ENCODE peak calls at places on chromosomes 3 and 15, in four cellular contexts. Q is K562, L is GM12878, D is IMR-90. G is an unnamed sample. For H3K27me3, the result is how much of the 10 kb centered on the place peaks cover.

GRCh38 chr3:11634081-11634635 is 9.6 kb downstream of the VGLL4 start:
- DNase-seq in Q (no peak), L (no peak), D (no peak), G (peak)

GRCh38 chr3:81799403-81799802 is 38.0 kb upstream of the GBE1 start:
- DNase-seq in Q (no peak), L (no peak), D (no peak), G (no peak)

GRCh38 chr15:85730001-85730820 is 64.5 kb downstream of the KLHL25 start:
- DNase-seq in Q (peak), L (no peak), D (peak), G (peak)

GRCh38 chr3:72533584-72534473 is 314.4 kb downstream of the SHQ1 start:
- DNase-seq in Q (no peak), L (no peak), D (no peak), G (no peak)

GRCh38 chr3:17140670-17141505 is 256.1 kb downstream of the PLCL2 start:
- DNase-seq in Q (no peak), L (no peak), D (no peak), G (no peak)

GRCh38 chr15:87144775-87145174 is 1065.1 kb downstream of the AGBL1 start:
- DNase-seq in Q (no peak), L (no peak), D (peak), G (no peak)

GRCh38 chr3:131795382-131796085 is 239.3 kb downstream of the CPNE4 start:
- DNase-seq in Q (peak), L (no peak), D (no peak), G (no peak)

GRCh38 chr3:141405025-141405424 is 36.7 kb downstream of the ZBTB38 start:
- DNase-seq in Q (no peak), L (no peak), D (peak), G (peak)

GRCh38 chr3:196502775-196503181 is 790 bp downstream of the RNF168 start:
- DNase-seq in Q (peak), L (no peak), D (peak), G (peak)

GRCh38 chr3:80677796-80678195 is 910.0 kb upstream of the ROBO1 start:
- DNase-seq in Q (no peak), L (no peak), D (no peak), G (peak)

GRCh38 chr3:74636981-74637380 is 22.5 kb upstream of the CNTN3 start:
- DNase-seq in Q (no peak), L (no peak), D (peak), G (no peak)

GRCh38 chr3:127751163-127751621 is 71.1 kb downstream of the MGLL start:
- DNase-seq in Q (no peak), L (no peak), D (peak), G (no peak)

GRCh38 chr3:150384517-150385212 is 23.4 kb upstream of the TSC22D2 start:
- DNase-seq in Q (peak), L (peak), D (peak), G (no peak)

GRCh38 chr3:52109556-52110380 is 44.5 kb downstream of the POC1A start:
- DNase-seq in Q (no peak), L (no peak), D (peak), G (peak)

GRCh38 chr15:99416191-99417188 is 149.3 kb upstream of the MEF2A start:
- DNase-seq in Q (peak), L (no peak), D (no peak), G (no peak)

GRCh38 chr15:62403164-62403809 is 238.2 kb upstream of the C2CD4B start:
- DNase-seq in Q (no peak), L (no peak), D (peak), G (peak)

GRCh38 chr3:128175768-128176167 is 22.5 kb downstream of the EEFSEC start:
- DNase-seq in Q (no peak), L (no peak), D (no peak), G (no peak)

GRCh38 chr15:80779658-80780415 is 667 bp downstream of the CEMIP start:
- DNase-seq in Q (no peak), L (no peak), D (peak), G (peak)

GRCh38 chr3:69941439-69942176 is 57.9 kb upstream of the SAMMSON start:
- DNase-seq in Q (no peak), L (no peak), D (peak), G (no peak)

GRCh38 chr3:160163259-160163878 is 61.9 kb upstream of the C3orf80 start:
- DNase-seq in Q (peak), L (no peak), D (peak), G (peak)

GRCh38 chr3:140164922-140165590 is 230.1 kb downstream of the CLSTN2 start:
- DNase-seq in Q (no peak), L (no peak), D (no peak), G (no peak)

GRCh38 chr15:24924621-24925020 is 30.2 kb upstream of the SNRPN start:
- DNase-seq in Q (no peak), L (no peak), D (peak), G (peak)

GRCh38 chr15:33059184-33059583 is 135.3 kb downstream of the FMN1 start:
- DNase-seq in Q (no peak), L (no peak), D (peak), G (peak)

GRCh38 chr3:164683516-164683915 is 394.8 kb downstream of the SI start:
- DNase-seq in Q (no peak), L (no peak), D (no peak), G (no peak)

GRCh38 chr3:106130384-106131084 is 261.7 kb upstream of the CBLB start:
- DNase-seq in Q (peak), L (no peak), D (peak), G (peak)

GRCh38 chr15:44598892-44599291 is 61.9 kb downstream of the EIF3J start:
- DNase-seq in Q (peak), L (no peak), D (peak), G (peak)

GRCh38 chr3:146040630-146041029 is 120.4 kb downstream of the PLOD2 start:
- DNase-seq in Q (no peak), L (no peak), D (no peak), G (no peak)

GRCh38 chr3:114299421-114299820 is 5.6 kb downstream of the TIGIT start:
- DNase-seq in Q (peak), L (no peak), D (no peak), G (peak)

GRCh38 chr3:32143849-32144757 is 37.7 kb downstream of the GPD1L start:
- DNase-seq in Q (peak), L (peak), D (peak), G (peak)

GRCh38 chr3:25594007-25594502 is 70.7 kb downstream of the TOP2B start:
- DNase-seq in Q (peak), L (no peak), D (peak), G (peak)

GRCh38 chr3:190265795-190266194 is 56.5 kb downstream of the CLDN1 start:
- DNase-seq in Q (no peak), L (no peak), D (peak), G (no peak)

GRCh38 chr3:48739955-48740823 is 23.2 kb upstream of the IP6K2 start:
- DNase-seq in Q (peak), L (no peak), D (peak), G (peak)

GRCh38 chr15:70741677-70742293 is 21.6 kb downstream of the UACA start:
- DNase-seq in Q (no peak), L (no peak), D (peak), G (peak)

GRCh38 chr3:98012974-98013373 is 22.1 kb downstream of the GABRR3 start:
- DNase-seq in Q (no peak), L (no peak), D (peak), G (no peak)

GRCh38 chr3:46409735-46410489 is 2.9 kb downstream of the CCRL2 start:
- DNase-seq in Q (no peak), L (no peak), D (no peak), G (no peak)
- H3K27me3 ChIP-seq in Q (under half), L (under half), D (under half), G (under half)

GRCh38 chr3:126370055-126370454 is 12.8 kb upstream of the KLF15 start:
- DNase-seq in Q (no peak), L (no peak), D (no peak), G (no peak)

GRCh38 chr3:126365351-126366274 is 8.4 kb upstream of the KLF15 start:
- DNase-seq in Q (no peak), L (no peak), D (no peak), G (no peak)

GRCh38 chr3:126369490-126369889 is 12.3 kb upstream of the KLF15 start:
- DNase-seq in Q (no peak), L (no peak), D (no peak), G (no peak)

GRCh38 chr3:126364731-126365301 is 7.6 kb upstream of the KLF15 start:
- DNase-seq in Q (no peak), L (no peak), D (no peak), G (no peak)

GRCh38 chr3:126367316-126367805 is 10.2 kb upstream of the KLF15 start:
- DNase-seq in Q (no peak), L (no peak), D (no peak), G (no peak)
- TF ChIP-seq FOS in Q (no peak), L (no peak), D (no peak), G (no peak)

GRCh38 chr3:108017587-108017986 is 73.2 kb downstream of the CD47 start:
- DNase-seq in Q (no peak), L (no peak), D (no peak), G (no peak)
- H3K27me3 ChIP-seq in Q (under half), L (under half), D (under half), G (under half)

GRCh38 chr3:18556001-18556408 is 130.9 kb upstream of the SATB1 start:
- DNase-seq in Q (no peak), L (no peak), D (no peak), G (no peak)
- TF ChIP-seq FOS in Q (no peak), L (no peak), D (no peak), G (no peak)

GRCh38 chr3:9686703-9687102 is 16.9 kb upstream of the CPNE9 start:
- DNase-seq in Q (no peak), L (no peak), D (no peak), G (no peak)
- H3K27me3 ChIP-seq in Q (under half), L (under half), D (under half), G (under half)

DNA sequence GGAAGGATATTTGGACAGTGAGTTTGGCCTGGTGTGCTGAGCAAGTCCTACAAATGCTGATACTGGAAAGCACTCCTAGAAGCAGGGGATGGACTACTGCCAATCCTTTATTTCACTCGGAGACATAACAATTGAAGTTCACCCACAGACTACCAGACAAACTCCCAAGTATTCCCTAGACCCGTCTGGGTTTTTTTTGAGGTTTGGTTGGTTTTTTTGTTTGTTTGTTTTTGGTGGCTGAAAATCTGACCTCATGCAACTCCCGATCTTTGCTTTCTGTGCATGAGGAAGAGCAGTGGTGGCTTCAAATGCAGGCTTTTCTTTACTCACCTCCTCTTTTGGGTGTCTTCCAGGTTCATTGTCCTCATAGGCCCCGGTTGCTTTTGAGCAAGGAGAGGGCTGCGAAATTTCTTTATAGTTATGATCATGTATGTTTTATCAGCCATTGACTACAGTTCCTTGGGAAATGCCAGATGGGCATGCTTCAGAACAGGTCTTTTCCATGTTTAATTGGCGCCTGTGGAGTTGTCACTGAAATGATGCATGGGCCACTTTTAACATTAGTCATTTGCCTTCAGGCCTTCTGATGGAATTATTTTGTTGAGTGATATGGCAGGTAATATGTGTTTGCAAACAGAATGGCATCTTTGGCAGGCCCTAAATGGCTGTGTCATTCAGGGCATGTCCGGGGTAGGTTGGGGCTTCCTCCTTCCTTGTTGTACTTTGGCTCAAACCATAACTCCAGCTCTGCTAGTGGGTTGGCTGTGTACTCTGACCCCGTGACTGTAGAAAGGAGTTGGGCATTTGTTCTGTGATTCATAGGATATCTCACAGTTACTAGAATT is 81.3 kb upstream of the ZBED2 start:
- DNase-seq in Q (no peak), L (no peak), D (no peak), G (peak)
- TF ChIP-seq FOS in Q (no peak), L (no peak), D (no peak), G (no peak)